ENCODE peak calls at places on chromosomes 7 and 10, in four cellular contexts. J is SK-N-SH, F is GM12878, K is K562. I is an unnamed sample.
A peak's percentile ranks its signal among the peaks of the same experiment; 100 is the strongest.

GRCh38 chr10:88125766-88126165 is 262.3 kb downstream of the PTEN start:
- DNase-seq in J (no peak), F (no peak), K (no peak), I (no peak)

GRCh38 chr10:19250542-19250941 is 201.9 kb downstream of the MALRD1 start:
- DNase-seq in J (no peak), F (no peak), K (no peak), I (no peak)

GRCh38 chr7:132546366-132547145 is 29.7 kb downstream of the PLXNA4 start:
- DNase-seq in J (no peak), F (no peak), K (no peak), I (no peak)

GRCh38 chr10:52353960-52354394 is 39.9 kb downstream of the DKK1 start:
- DNase-seq in J (no peak), F (no peak), K (no peak), I (no peak)

GRCh38 chr10:101041252-101041761 is 10.3 kb downstream of the SFXN3 start:
- DNase-seq in J (peak; percentile 83), F (no peak), K (peak; percentile 66), I (peak; percentile 87)

GRCh38 chr7:28245108-28245868 is 64.7 kb upstream of the JAZF1 start:
- DNase-seq in J (no peak), F (no peak), K (no peak), I (no peak)

GRCh38 chr10:29257106-29257783 is 31.6 kb upstream of the LYZL1 start:
- DNase-seq in J (no peak), F (no peak), K (no peak), I (no peak)

GRCh38 chr7:102180727-102181126 is 105.9 kb upstream of the SH2B2 start:
- DNase-seq in J (no peak), F (no peak), K (no peak), I (no peak)

GRCh38 chr10:113131611-113132330 is 181.7 kb downstream of the TCF7L2 start:
- DNase-seq in J (no peak), F (no peak), K (no peak), I (no peak)

GRCh38 chr7:1403844-1404404 is 55.3 kb downstream of the MICALL2 start:
- DNase-seq in J (peak; percentile 77), F (no peak), K (no peak), I (peak; percentile 38)

GRCh38 chr10:97913554-97913953 is 63.9 kb downstream of the GOLGA7B start:
- DNase-seq in J (no peak), F (no peak), K (no peak), I (no peak)

GRCh38 chr7:105461518-105461917 is 60.6 kb downstream of the PUS7 start:
- DNase-seq in J (no peak), F (no peak), K (no peak), I (no peak)

GRCh38 chr7:134058980-134059379 is 68.2 kb upstream of the LRGUK start:
- DNase-seq in J (no peak), F (no peak), K (no peak), I (no peak)

GRCh38 chr7:2663121-2663886 is 24.7 kb upstream of the AMZ1 start:
- DNase-seq in J (peak; percentile 63), F (no peak), K (no peak), I (no peak)

GRCh38 chr10:62652114-62652513 is 152.4 kb upstream of the ADO start:
- DNase-seq in J (no peak), F (no peak), K (no peak), I (no peak)

GRCh38 chr7:150951181-150951520 is 27.0 kb downstream of the KCNH2 start:
- DNase-seq in J (no peak), F (no peak), K (no peak), I (no peak)

GRCh38 chr7:139061416-139061815 is 25.6 kb upstream of the ZC3HAV1L start:
- DNase-seq in J (no peak), F (no peak), K (no peak), I (no peak)

GRCh38 chr10:62056660-62057059 is 155.2 kb downstream of the ARID5B start:
- DNase-seq in J (no peak), F (no peak), K (no peak), I (no peak)

GRCh38 chr10:7861509-7862120 is 43.3 kb downstream of the TAF3 start:
- DNase-seq in J (peak; percentile 12), F (no peak), K (no peak), I (no peak)

GRCh38 chr7:92634924-92635519 is 44.8 kb upstream of the FAM133B start:
- DNase-seq in J (peak; percentile 27), F (no peak), K (no peak), I (no peak)

GRCh38 chr10:88478256-88478655 is 104.9 kb downstream of the RNLS start:
- DNase-seq in J (no peak), F (no peak), K (no peak), I (no peak)

GRCh38 chr10:813286-813685 is 118.2 kb downstream of the LARP4B start:
- DNase-seq in J (no peak), F (no peak), K (no peak), I (no peak)

GRCh38 chr10:70265032-70265689 is 18.6 kb downstream of the NPFFR1 start:
- DNase-seq in J (peak; percentile 39), F (no peak), K (peak; percentile 54), I (peak; percentile 69)

GRCh38 chr10:47050618-47051455 is 139.6 kb downstream of the PTPN20 start:
- DNase-seq in J (no peak), F (no peak), K (no peak), I (no peak)

GRCh38 chr10:96832721-96833219 is 672 bp downstream of the LCOR start:
- DNase-seq in J (peak; percentile 95), F (no peak), K (no peak), I (peak; percentile 71)

GRCh38 chr10:112389147-112389822 is 15.4 kb downstream of the ACSL5 start:
- DNase-seq in J (no peak), F (peak; percentile 59), K (no peak), I (no peak)

GRCh38 chr7:87709258-87709657 is 81.1 kb downstream of the RUNDC3B start:
- DNase-seq in J (no peak), F (no peak), K (no peak), I (no peak)

GRCh38 chr10:6402960-6403359 is 177.1 kb downstream of the PRKCQ start:
- DNase-seq in J (no peak), F (no peak), K (no peak), I (no peak)

GRCh38 chr10:62912086-62912485 is 95.9 kb upstream of the EGR2 start:
- DNase-seq in J (no peak), F (no peak), K (no peak), I (no peak)

GRCh38 chr7:148084138-148084537 is 506.4 kb upstream of the C7orf33 start:
- DNase-seq in J (peak; percentile 77), F (no peak), K (peak; percentile 25), I (peak; percentile 62)

GRCh38 chr10:131790021-131790420 is 110.8 kb upstream of the PPP2R2D start:
- DNase-seq in J (no peak), F (no peak), K (peak; percentile 12), I (no peak)

GRCh38 chr7:138434458-138435093 is 25.5 kb upstream of the TRIM24 start:
- DNase-seq in J (no peak), F (no peak), K (no peak), I (no peak)

GRCh38 chr10:26486985-26487850 is 49.1 kb downstream of the APBB1IP start:
- DNase-seq in J (no peak), F (peak; percentile 79), K (no peak), I (no peak)

DNA sequence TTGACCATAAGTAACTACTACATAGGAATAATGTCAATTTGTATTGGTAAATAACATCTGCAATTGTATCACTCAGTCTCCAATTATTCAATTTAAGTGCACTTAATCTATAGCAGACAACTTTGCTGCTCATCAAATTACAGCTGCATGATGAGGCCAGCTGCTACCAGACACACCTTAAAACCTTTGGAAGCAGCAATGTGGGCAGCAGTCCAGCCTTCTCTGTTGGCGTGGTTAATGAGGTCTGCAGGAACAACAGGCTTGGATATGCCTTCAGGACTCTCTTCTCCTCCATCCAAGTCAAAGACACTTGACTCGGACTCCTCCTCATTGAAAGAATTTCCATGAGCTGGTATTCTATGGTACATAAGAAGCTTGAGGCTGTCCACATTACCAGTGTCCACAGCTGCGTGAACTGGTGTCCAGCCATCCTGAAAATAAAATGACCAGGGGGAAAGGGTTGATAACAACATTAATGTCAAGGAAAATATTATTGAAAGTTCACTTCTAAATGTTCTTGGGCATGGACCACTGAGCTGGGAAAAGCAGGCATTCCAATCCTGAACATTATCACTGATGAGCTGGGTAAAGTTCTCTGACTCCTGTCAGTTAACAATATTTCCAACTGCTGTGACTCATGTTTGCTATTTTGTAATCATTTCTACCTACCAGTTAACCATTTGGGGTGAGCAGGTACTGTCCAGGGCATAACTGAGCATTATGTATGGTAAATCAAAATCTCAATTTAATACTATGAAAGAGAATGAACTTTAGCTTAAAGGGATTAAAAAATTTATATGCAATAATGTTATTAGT is 95.7 kb downstream of the CTTNBP2 start:
- DNase-seq in J (no peak), F (no peak), K (no peak), I (no peak)
- TF ChIP-seq USF1 in J (no peak), F (no peak), K (no peak), I (no peak)

GRCh38 chr7:153110606-153111005 is 351.1 kb downstream of the ACTR3B start:
- DNase-seq in J (no peak), F (no peak), K (no peak), I (no peak)

GRCh38 chr7:153109561-153109960 is 350.0 kb downstream of the ACTR3B start:
- DNase-seq in J (no peak), F (no peak), K (no peak), I (no peak)
- TF ChIP-seq USF1 in J (no peak), F (no peak), K (no peak), I (no peak)

GRCh38 chr7:91031757-91032156 is 232.5 kb upstream of the FZD1 start:
- DNase-seq in J (no peak), F (no peak), K (no peak), I (peak; percentile 32)
- TF ChIP-seq USF1 in J (no peak), F (no peak), K (no peak), I (no peak)

GRCh38 chr10:132899054-132899750 is 43.2 kb downstream of the CFAP46 start:
- DNase-seq in J (no peak), F (no peak), K (no peak), I (peak; percentile 3)

GRCh38 chr10:132900211-132900756 is 42.1 kb downstream of the CFAP46 start:
- DNase-seq in J (no peak), F (no peak), K (no peak), I (no peak)

GRCh38 chr10:132898391-132899053 is 43.8 kb downstream of the CFAP46 start:
- DNase-seq in J (no peak), F (no peak), K (no peak), I (no peak)

GRCh38 chr10:132901351-132901750 is 41.0 kb downstream of the CFAP46 start:
- DNase-seq in J (no peak), F (no peak), K (no peak), I (no peak)

DNA sequence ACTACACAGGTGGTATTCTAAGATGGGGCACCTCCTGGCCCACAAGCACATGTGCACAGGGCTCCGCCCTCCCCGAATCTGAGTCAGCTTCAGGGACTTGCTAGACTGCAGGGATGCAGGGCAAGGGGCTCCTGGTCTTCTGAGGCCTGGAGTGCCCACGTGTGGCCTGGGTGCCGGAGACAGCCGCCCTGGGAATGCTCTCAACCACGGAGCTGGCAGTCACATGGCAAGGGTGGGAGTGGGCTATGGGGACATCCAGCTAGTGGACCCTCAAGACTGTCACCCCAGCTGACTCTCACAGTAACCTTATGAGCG is 42.7 kb downstream of the CFAP46 start:
- DNase-seq in J (no peak), F (no peak), K (no peak), I (no peak)
- TF ChIP-seq USF1 in J (no peak), F (no peak), K (no peak), I (no peak)

DNA sequence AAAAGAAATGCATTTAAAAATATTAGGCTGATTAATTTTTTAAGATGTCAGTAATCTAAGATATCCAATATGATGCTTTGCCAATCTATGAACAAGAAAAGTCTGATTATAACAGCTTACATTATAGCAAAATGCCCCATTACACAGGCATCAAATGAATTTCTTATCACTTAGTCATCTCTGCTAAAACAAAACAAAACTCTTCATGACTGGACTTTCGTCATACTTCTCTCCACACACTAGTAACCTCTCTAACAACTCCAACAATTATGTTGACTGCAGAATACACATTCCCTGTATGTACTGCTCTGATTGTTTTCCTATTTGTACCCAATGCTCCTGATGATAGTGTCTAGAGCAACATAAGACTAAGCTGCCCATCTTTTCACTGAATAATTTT is 3.8 kb upstream of the MKI67 start:
- DNase-seq in J (no peak), F (no peak), K (no peak), I (no peak)
- TF ChIP-seq USF1 in J (no peak), F (no peak), K (no peak), I (no peak)